ENCODE peak calls at places on chromosomes 1 and 21, in nine cellular contexts. G is GM23248; J is transverse colon; V is CD8-positive, alpha-beta memory T cell; R is left lung; D is adrenal gland; H is Peyer's patch; M is A549; E is cardiac muscle cell. N is an unnamed sample.

GRCh38 chr1:69739181-69739580 is 171.5 kb downstream of the LRRC7 start:
- DNase-seq in V (no peak), D (no peak), H (no peak), R (no peak), E (peak; percentile 37), G (no peak), M (no peak), J (no peak), N (no peak)

GRCh38 chr1:170377896-170378634 is 153.9 kb upstream of the GORAB start:
- DNase-seq in D (no peak), V (no peak), M (no peak), H (no peak), R (no peak), G (no peak), J (no peak), E (peak; percentile 21), N (no peak)

GRCh38 chr1:236673284-236673919 is 12.9 kb upstream of the ACTN2 start:
- DNase-seq in H (no peak), M (no peak), D (no peak), E (peak; percentile 75), G (peak; percentile 25), J (no peak), V (no peak), R (no peak), N (no peak)

GRCh38 chr21:17461014-17461413 is 51.8 kb upstream of the CXADR start:
- DNase-seq in J (no peak), D (peak; percentile 64), G (peak; percentile 91), M (peak; percentile 26), R (no peak), H (no peak), V (no peak), E (peak; percentile 89), N (no peak)

GRCh38 chr1:94025383-94026340 is 95.3 kb downstream of the ABCA4 start:
- DNase-seq in G (peak; percentile 82), M (peak; percentile 60), V (no peak), R (no peak), D (no peak), H (no peak), J (no peak), E (peak; percentile 87), N (no peak)

GRCh38 chr1:25806418-25806817 is 6.4 kb downstream of the SELENON start:
- DNase-seq in V (no peak), D (no peak), M (no peak), R (no peak), J (no peak), G (peak; percentile 78), H (peak; percentile 45), E (peak; percentile 68), N (no peak)

GRCh38 chr1:13699510-13699909 is 478 bp upstream of the PRDM2 start:
- DNase-seq in M (peak; percentile 20), J (peak; percentile 20), E (peak; percentile 15), H (peak; percentile 52), R (no peak), V (no peak), D (no peak), G (peak; percentile 37), N (no peak)

GRCh38 chr1:155609515-155610256 is at the start of gene MSTO1:
- DNase-seq in D (peak; percentile 94), H (peak; percentile 93), M (peak; percentile 98), J (peak; percentile 97), V (peak; percentile 92), E (peak; percentile 98), G (peak; percentile 99), R (peak; percentile 96), N (peak; percentile 97)

GRCh38 chr1:60280256-60280655 is 206.7 kb upstream of the C1orf87 start:
- DNase-seq in H (no peak), E (peak; percentile 39), R (no peak), J (no peak), D (no peak), M (no peak), G (peak; percentile 49), V (no peak), N (peak; percentile 26)

GRCh38 chr1:22414244-22414751 is 37.4 kb upstream of the ZBTB40 start:
- DNase-seq in V (no peak), R (no peak), G (no peak), M (peak; percentile 84), E (no peak), J (peak; percentile 33), D (peak; percentile 70), H (no peak), N (no peak)

GRCh38 chr21:16198546-16198945 is 468.8 kb downstream of the USP25 start:
- DNase-seq in H (no peak), R (no peak), D (no peak), M (no peak), J (no peak), E (peak; percentile 21), V (no peak), G (peak; percentile 13), N (no peak)

GRCh38 chr21:16194851-16195251 is 465.1 kb downstream of the USP25 start:
- DNase-seq in M (peak; percentile 40), H (no peak), R (no peak), V (no peak), G (peak; percentile 45), D (no peak), E (peak; percentile 66), J (no peak), N (no peak)

GRCh38 chr21:16195896-16196443 is 466.2 kb downstream of the USP25 start:
- DNase-seq in M (no peak), E (peak; percentile 33), V (no peak), D (no peak), H (no peak), R (no peak), J (no peak), G (peak; percentile 30), N (no peak)

GRCh38 chr21:16195476-16195875 is 465.7 kb downstream of the USP25 start:
- DNase-seq in M (peak; percentile 39), J (no peak), H (no peak), E (peak; percentile 81), G (peak; percentile 83), R (no peak), D (no peak), V (no peak), N (no peak)

DNA sequence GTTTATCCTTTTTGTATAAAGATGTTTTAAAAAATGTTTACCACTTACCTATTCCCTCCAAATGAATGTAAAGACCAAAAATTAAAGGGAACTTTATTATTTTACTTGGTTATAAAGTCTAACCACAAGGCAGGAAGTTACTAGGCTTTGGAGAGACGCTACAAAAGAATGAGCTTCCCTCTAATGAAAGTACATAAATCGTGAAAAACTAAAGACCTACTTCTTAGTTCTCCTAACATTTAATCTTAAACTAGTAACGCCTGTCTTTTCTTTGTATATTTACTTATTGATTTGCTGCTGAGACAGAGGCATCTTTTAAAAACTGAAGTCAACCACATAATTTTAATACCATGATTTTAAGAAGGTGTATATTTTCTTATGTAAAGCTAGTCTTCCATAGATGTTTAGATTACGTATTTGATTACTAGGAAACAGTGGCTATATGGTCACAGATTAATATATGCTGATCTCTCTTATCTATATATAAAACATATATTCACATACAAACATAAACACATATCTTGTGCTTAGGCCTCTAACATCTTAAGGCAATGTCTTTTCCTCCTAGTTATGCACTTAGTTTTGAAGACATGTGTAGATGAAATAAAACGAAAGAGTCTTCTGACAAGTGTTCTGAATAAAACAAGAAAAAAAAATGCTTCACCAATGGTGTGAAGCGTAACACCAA is 466.9 kb downstream of the USP25 start:
- DNase-seq in H (no peak), D (no peak), E (peak; percentile 46), V (no peak), M (no peak), G (peak; percentile 44), R (no peak), J (no peak), N (no peak)
- H3K4me3 ChIP-seq in H (no peak overlapping the region), D (no peak overlapping the region), E (peak overlapping the region; percentile 48), V (no peak overlapping the region), M (peak overlapping the region; percentile 51), G (peak overlapping the region; percentile 82), R (peak overlapping the region; percentile 20), J (no peak overlapping the region), N (peak overlapping the region; percentile 43)

DNA sequence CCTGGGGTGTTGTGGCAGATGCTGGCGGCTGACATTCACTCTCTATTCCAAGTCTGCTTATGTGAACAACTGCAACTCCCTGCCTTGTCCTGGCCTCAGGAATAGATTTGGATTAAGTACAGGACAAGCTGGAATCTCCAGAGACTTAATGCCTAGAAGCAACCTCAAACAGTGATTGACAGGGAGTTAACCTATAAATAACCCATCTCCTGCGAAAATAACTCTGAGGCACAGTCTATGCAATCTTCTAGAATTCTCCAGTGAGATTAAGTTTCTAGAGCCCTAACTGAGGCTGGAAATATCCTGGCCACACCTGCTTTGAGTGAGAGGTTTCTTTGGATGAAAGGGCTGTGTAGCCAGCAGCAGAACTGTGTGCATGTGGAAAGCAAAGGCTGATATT is 25.4 kb upstream of the ATP1A1 start:
- DNase-seq in J (no peak), V (no peak), R (no peak), E (no peak), M (no peak), H (no peak), D (no peak), G (no peak), N (no peak)
- H3K27ac ChIP-seq in J (no peak overlapping the region), V (no peak overlapping the region), R (no peak overlapping the region), E (peak overlapping the region; percentile 67), M (no peak overlapping the region), H (no peak overlapping the region), D (no peak overlapping the region), G (no peak overlapping the region), N (no peak overlapping the region)

DNA sequence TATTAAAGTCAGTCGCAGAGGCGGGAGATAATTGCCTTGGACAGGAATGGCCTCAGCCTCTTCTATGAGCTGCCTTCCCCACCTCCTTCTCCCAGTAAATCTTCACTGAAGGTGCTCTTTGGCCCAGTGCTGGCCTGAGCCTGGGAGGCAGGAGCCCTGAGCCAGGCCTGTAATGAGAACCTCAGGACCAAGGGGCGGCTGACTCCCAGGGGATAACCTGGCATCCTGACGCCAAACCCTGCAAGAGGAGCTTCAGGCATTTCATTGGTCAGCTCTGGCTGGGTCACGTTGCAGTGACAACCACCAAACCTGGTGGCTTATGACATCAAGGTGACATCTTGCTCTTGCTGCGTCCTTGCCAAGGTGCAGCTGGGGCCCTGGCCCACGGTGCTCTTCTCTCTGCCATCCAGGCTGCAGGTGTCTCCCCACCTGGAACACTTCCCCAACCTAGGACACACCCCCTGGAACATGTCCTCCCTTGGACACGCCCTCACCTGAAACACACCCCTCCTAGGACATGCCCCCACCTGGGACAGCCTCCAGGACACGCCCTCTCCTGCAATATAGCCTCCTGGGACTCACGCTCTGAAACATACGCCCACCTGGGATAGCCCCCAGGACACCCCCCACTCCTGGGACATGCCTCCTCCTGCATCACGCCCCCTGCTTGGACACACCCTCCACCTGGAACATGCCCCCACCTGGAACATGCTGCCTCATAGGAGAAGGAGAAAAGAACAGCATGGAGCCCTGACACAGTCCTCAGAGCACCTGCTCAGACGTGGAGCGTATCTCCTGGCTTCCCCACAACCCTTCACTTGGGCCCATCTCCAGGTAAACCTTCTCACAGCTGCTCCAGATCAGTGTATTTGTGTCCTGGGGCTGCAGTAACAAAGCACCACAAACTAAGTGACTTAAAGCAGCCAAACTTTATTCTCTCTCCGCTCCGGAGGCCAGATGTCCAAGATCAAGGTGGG is 333.6 kb downstream of the NPHP4 start:
- DNase-seq in J (peak; percentile 57), H (no peak), R (no peak), D (no peak), E (no peak), M (no peak), G (no peak), V (no peak), N (no peak)
- H3K9me3 ChIP-seq in J (no peaks in the 10 kb centered on the region), H (no peaks in the 10 kb centered on the region), R (no peaks in the 10 kb centered on the region), D (no peaks in the 10 kb centered on the region), E (no peaks in the 10 kb centered on the region), M (no peaks in the 10 kb centered on the region), G (no peaks in the 10 kb centered on the region), V (no peaks in the 10 kb centered on the region), N (no peaks in the 10 kb centered on the region)

DNA sequence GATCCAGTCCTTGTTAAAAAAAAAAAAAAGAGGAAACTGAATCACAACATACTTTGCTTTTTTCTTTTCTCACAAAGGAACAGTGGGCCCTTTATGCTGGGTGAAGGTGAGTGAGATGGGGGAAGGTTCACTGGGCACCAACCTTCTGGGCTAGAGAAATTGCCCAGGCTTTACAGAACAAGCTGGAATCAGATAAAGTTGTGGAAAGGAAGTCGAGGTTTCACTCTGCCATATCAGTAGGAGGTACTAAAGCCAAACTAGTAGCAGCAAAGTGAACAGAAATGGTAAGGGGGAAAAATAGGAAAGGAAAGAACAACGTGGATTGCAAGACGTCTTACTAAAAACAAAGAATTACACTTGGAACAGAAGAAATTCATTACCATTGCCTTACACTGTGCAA is 2.9 kb downstream of the IFNAR2 start:
- DNase-seq in V (no peak), J (no peak), M (no peak), E (peak; percentile 25), G (no peak), H (no peak), R (no peak), D (no peak), N (no peak)
- H3K4me3 ChIP-seq in V (no peak overlapping the region), J (no peak overlapping the region), M (no peak overlapping the region), E (no peak overlapping the region), G (no peak overlapping the region), H (no peak overlapping the region), R (no peak overlapping the region), D (no peak overlapping the region), N (no peak overlapping the region)

N was measured in heart left ventricle.